ENCODE peak calls at places on chromosome 18, in five cellular contexts. One of them, this sample, is unnamed.

GRCh38 chr18:49018553-49018943 is 67.8 kb upstream of the SMAD7 start:
- DNase-seq in K562: no peak
- DNase-seq in HepG2: no peak
- DNase-seq in H1: no peak
- DNase-seq in GM12878: no peak
- DNase-seq in this sample: no peak

GRCh38 chr18:70464343-70465114 is 175.7 kb downstream of the SOCS6 start:
- DNase-seq in GM12878: no peak
- DNase-seq in HepG2: peak
- DNase-seq in K562: peak
- DNase-seq in H1: peak
- DNase-seq in this sample: peak

GRCh38 chr18:34297287-34297686 is 72.6 kb upstream of the NOL4 start:
- DNase-seq in HepG2: no peak
- DNase-seq in H1: no peak
- DNase-seq in K562: no peak
- DNase-seq in GM12878: no peak
- DNase-seq in this sample: no peak

GRCh38 chr18:3832211-3832610 is 382.2 kb downstream of the TGIF1 start:
- DNase-seq in HepG2: no peak
- DNase-seq in GM12878: no peak
- DNase-seq in H1: no peak
- DNase-seq in K562: no peak
- DNase-seq in this sample: no peak

GRCh38 chr18:72867721-72868665 is at the start of gene NETO1:
- DNase-seq in HepG2: no peak
- DNase-seq in GM12878: no peak
- DNase-seq in K562: no peak
- DNase-seq in H1: peak
- DNase-seq in this sample: peak

GRCh38 chr18:30387401-30387800 is 655.1 kb downstream of the DSC3 start:
- DNase-seq in H1: no peak
- DNase-seq in GM12878: no peak
- DNase-seq in K562: peak
- DNase-seq in HepG2: no peak
- DNase-seq in this sample: no peak

GRCh38 chr18:3468833-3469232 is 18.9 kb downstream of the TGIF1 start:
- DNase-seq in H1: no peak
- DNase-seq in K562: peak
- DNase-seq in HepG2: no peak
- DNase-seq in GM12878: no peak
- DNase-seq in this sample: no peak

GRCh38 chr18:9869713-9870430 is 15.9 kb upstream of the TXNDC2 start:
- DNase-seq in HepG2: peak
- DNase-seq in H1: no peak
- DNase-seq in GM12878: peak
- DNase-seq in K562: peak
- DNase-seq in this sample: no peak

GRCh38 chr18:67590571-67591141 is 74.1 kb upstream of the DSEL start:
- DNase-seq in H1: no peak
- DNase-seq in GM12878: no peak
- DNase-seq in K562: no peak
- DNase-seq in HepG2: no peak
- DNase-seq in this sample: no peak

GRCh38 chr18:54946149-54946581 is 13.1 kb downstream of the CCDC68 start:
- DNase-seq in K562: peak
- DNase-seq in H1: no peak
- DNase-seq in HepG2: peak
- DNase-seq in GM12878: peak
- DNase-seq in this sample: no peak

GRCh38 chr18:8529609-8530008 is 79.6 kb upstream of the RAB12 start:
- DNase-seq in HepG2: no peak
- DNase-seq in H1: peak
- DNase-seq in K562: no peak
- DNase-seq in GM12878: peak
- DNase-seq in this sample: no peak

GRCh38 chr18:68779169-68779568 is 18.7 kb upstream of the CCDC102B start:
- DNase-seq in H1: no peak
- DNase-seq in HepG2: no peak
- DNase-seq in GM12878: no peak
- DNase-seq in K562: no peak
- DNase-seq in this sample: no peak

GRCh38 chr18:58101291-58101706 is 57.3 kb downstream of the NEDD4L start:
- DNase-seq in GM12878: no peak
- DNase-seq in H1: no peak
- DNase-seq in K562: no peak
- DNase-seq in HepG2: no peak
- DNase-seq in this sample: no peak

GRCh38 chr18:76557026-76557575 is 62.1 kb upstream of the ZNF516 start:
- DNase-seq in H1: no peak
- DNase-seq in K562: no peak
- DNase-seq in HepG2: peak
- DNase-seq in GM12878: no peak
- DNase-seq in this sample: no peak
- TF ChIP-seq USF2 in H1: no peak
- TF ChIP-seq USF2 in K562: no peak
- TF ChIP-seq USF2 in HepG2: no peak
- TF ChIP-seq USF2 in GM12878: no peak
- TF ChIP-seq USF2 in this sample: no peak

DNA sequence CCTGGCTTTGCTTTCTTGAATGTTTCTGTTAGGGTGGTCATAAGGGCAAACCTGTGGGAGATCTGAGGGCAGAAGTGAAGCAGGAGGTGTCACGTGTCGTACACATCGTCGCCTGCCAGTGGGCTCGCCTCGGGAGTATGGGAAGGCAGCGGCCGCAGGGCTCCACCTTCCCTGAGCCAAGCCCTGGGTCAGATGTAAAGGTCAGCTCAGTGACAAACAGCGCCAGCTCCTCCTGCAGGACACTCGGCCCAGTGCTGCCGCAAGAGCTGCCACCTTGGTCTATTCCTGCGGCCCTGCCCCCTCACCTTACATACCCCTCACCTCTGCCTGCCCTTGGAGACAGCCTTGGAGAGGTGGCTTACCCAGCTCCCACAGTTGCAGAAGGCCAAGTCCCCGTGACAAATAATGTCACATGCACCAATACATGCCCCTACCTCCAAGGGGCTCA is 64.2 kb downstream of the PSMG2 start:
- DNase-seq in HepG2: peak
- DNase-seq in H1: peak
- DNase-seq in GM12878: no peak
- DNase-seq in K562: peak
- DNase-seq in this sample: peak
- TF ChIP-seq CREB1 in HepG2: no peak
- TF ChIP-seq CREB1 in H1: peak
- TF ChIP-seq CREB1 in GM12878: no peak
- TF ChIP-seq CREB1 in K562: no peak
- TF ChIP-seq CREB1 in this sample: no peak

DNA sequence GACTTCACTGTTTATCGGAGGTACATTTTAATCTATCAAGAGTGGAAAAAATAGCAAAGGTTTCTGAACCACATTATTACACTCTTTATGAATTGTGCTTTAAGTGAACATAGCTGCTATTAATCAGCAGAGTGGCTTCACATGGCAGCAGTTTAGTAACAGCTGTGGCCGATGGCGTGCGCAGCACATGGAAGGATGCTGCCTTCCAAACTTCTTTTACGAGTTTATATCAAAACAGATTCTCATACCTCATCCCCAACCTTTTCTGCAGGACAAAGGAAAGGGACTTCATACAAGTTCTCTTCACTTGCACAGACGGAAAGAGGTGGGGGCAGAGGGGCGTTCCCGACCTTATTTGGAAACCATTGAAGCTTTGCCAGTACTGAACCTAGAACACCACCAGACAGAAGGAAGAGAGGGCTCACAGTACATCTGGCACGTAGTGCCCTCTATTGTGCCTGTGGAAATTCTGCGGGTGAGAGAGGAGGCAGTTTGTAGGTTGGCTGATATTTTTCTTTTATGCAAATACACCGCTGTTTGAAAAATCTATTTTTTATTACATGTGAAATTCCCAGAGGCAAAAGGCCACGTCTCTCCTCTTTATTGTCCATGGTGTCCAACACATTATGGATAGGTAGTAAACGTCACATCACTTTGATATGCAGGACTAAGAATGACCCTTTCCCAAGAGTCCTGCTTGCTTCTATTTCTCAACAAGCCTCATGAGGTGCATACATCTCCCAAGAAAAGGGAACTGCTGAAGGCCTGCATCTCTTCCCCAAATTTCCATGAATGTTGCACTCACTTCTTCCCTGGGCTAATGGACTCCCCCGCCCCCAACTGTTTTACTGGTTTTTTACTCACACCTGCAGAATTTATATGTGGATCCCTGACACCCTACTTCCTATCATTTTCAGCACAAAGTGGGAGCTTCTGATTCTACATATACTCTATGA is 31.4 kb downstream of the COLEC12 start:
- DNase-seq in GM12878: no peak
- DNase-seq in HepG2: peak
- DNase-seq in K562: no peak
- DNase-seq in H1: no peak
- DNase-seq in this sample: no peak
- TF ChIP-seq CTCF in GM12878: no peak
- TF ChIP-seq CTCF in HepG2: peak
- TF ChIP-seq CTCF in K562: no peak
- TF ChIP-seq CTCF in H1: no peak
- TF ChIP-seq CTCF in this sample: no peak

DNA sequence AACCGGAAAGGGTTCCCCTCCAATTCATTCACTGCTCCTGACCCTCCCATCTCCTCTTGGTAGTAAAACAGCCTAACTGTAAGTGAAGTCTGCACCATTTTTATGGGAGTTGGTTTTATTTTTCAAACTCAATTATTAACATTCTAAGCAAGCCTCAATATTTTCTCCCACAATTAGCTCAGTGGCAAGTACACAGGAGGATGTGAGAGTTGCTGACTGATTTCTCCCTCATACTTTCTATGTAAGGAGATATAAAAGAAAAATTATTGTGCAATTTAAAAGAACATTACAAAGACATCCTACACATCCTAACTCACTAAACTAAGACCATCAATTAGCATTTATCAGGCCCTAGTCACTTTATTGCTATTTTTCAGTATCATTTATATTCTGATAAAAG is 73.9 kb downstream of the PIAS2 start:
- DNase-seq in HepG2: no peak
- DNase-seq in GM12878: no peak
- DNase-seq in H1: no peak
- DNase-seq in K562: no peak
- DNase-seq in this sample: no peak
- TF ChIP-seq USF2 in HepG2: no peak
- TF ChIP-seq USF2 in GM12878: no peak
- TF ChIP-seq USF2 in H1: no peak
- TF ChIP-seq USF2 in K562: no peak
- TF ChIP-seq USF2 in this sample: no peak

GRCh38 chr18:47736376-47737140 is 193.9 kb downstream of the SMAD2 start:
- DNase-seq in HepG2: no peak
- DNase-seq in GM12878: no peak
- DNase-seq in K562: no peak
- DNase-seq in H1: peak
- DNase-seq in this sample: no peak
- TF ChIP-seq CREB1 in HepG2: no peak
- TF ChIP-seq CREB1 in GM12878: no peak
- TF ChIP-seq CREB1 in K562: no peak
- TF ChIP-seq CREB1 in H1: no peak
- TF ChIP-seq CREB1 in this sample: no peak

GRCh38 chr18:41783879-41784278 is 171.2 kb upstream of the PIK3C3 start:
- DNase-seq in HepG2: no peak
- DNase-seq in H1: no peak
- DNase-seq in GM12878: no peak
- DNase-seq in K562: no peak
- DNase-seq in this sample: no peak

DNA sequence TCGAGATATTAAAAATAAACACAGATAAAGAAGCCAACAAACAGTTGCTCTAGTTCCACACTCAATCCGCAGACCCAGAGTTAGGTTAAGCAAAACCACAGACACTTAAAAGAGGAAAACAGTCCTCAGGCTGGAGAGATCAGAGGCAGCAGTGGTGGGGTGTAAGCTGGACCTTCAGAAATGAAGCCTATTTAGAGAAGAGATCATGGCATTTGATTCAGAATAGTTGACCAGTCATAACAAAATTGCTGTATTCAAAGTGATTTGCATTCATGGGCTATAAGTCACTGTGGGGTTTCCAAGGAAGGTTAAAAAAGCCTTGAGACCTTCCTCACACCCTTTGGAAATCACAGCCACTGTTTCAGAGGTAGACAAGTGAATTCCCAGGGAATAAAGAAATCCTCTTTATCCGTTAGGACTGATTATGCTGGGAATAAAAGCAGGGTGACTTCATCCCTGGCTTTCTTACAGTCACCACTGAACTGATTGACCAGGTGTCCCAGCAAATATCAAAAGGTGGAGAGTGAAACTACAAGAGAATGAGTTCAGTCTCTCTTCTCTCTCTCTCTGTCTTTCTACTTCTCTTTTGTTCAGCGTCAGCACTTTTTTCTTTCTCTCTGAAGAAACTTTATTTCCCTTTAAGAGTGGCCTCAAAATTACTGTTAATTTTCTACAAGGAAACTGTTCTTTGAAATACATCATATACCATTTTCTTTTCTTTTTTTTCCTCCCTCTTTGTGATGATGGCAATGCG is 171.8 kb upstream of the PIK3C3 start:
- DNase-seq in K562: no peak
- DNase-seq in HepG2: no peak
- DNase-seq in GM12878: no peak
- DNase-seq in H1: no peak
- DNase-seq in this sample: no peak
- TF ChIP-seq CTCF in K562: no peak
- TF ChIP-seq CTCF in HepG2: no peak
- TF ChIP-seq CTCF in GM12878: no peak
- TF ChIP-seq CTCF in H1: no peak
- TF ChIP-seq CTCF in this sample: no peak

This sample was measured in WTC11.